ENCODE peak calls at places on chromosomes 2 and 18, in four cellular contexts. S is foreskin fibroblast, G is endothelial cell of umbilical vein, B is mammary epithelial cell. K is an unnamed sample.
A peak's percentile ranks its signal among the peaks of the same experiment; 100 is the strongest.

GRCh38 chr18:75455249-75456183 is 28.0 kb upstream of the SMIM21 start:
- DNase-seq in S (peak; percentile 62), G (peak; percentile 6), B (no peak), K (peak; percentile 23)

GRCh38 chr2:199988176-199988575 is 32.8 kb downstream of the MAIP1 start:
- DNase-seq in S (peak; percentile 45), G (peak; percentile 89), B (no peak), K (peak; percentile 22)

GRCh38 chr2:195658541-195658890 is 1.5 kb downstream of the SLC39A10 start:
- DNase-seq in S (peak; percentile 85), G (peak; percentile 85), B (peak; percentile 76), K (peak; percentile 86)

GRCh38 chr2:65057391-65058052 is 1.3 kb downstream of the CEP68 start:
- DNase-seq in S (peak; percentile 61), G (peak; percentile 89), B (peak; percentile 55), K (peak; percentile 50)

GRCh38 chr2:233553366-233553765 is 13.2 kb downstream of the USP40 start:
- DNase-seq in S (no peak), G (no peak), B (no peak), K (no peak)

GRCh38 chr18:55862693-55863485 is 274.9 kb upstream of the TCF4 start:
- DNase-seq in S (peak; percentile 30), G (no peak), B (no peak), K (no peak)

GRCh38 chr18:59820663-59821062 is 79.1 kb upstream of the PMAIP1 start:
- DNase-seq in S (peak; percentile 93), G (no peak), B (no peak), K (peak; percentile 31)

GRCh38 chr2:99881901-99882591 is 260.3 kb downstream of the AFF3 start:
- DNase-seq in S (peak; percentile 46), G (peak; percentile 71), B (peak; percentile 36), K (peak; percentile 90)

GRCh38 chr2:70981866-70982810 is 3.7 kb downstream of the ANKRD53 start:
- DNase-seq in S (no peak), G (no peak), B (no peak), K (no peak)

GRCh38 chr2:25237764-25238163 is 69.4 kb upstream of the POMC start:
- DNase-seq in S (no peak), G (no peak), B (no peak), K (no peak)

GRCh38 chr2:176134978-176135575 is 5.6 kb downstream of the HOXD8 start:
- DNase-seq in S (no peak), G (peak; percentile 68), B (no peak), K (peak; percentile 20)

GRCh38 chr2:25041307-25041927 is 459 bp upstream of the EFR3B start:
- DNase-seq in S (peak; percentile 60), G (peak; percentile 22), B (peak; percentile 27), K (peak; percentile 39)

GRCh38 chr2:236159778-236160170 is 8.4 kb downstream of the GBX2 start:
- DNase-seq in S (no peak), G (no peak), B (no peak), K (no peak)

GRCh38 chr2:63044360-63045327 is 6.0 kb upstream of the OTX1 start:
- DNase-seq in S (no peak), G (no peak), B (no peak), K (no peak)

GRCh38 chr18:7677001-7677400 is 109.9 kb downstream of the PTPRM start:
- DNase-seq in S (no peak), G (no peak), B (no peak), K (no peak)

GRCh38 chr2:608711-609110 is 68.5 kb downstream of the TMEM18 start:
- DNase-seq in S (no peak), G (no peak), B (no peak), K (no peak)

GRCh38 chr2:142112648-142113278 is 18.1 kb downstream of the LRP1B start:
- DNase-seq in S (peak; percentile 92), G (peak; percentile 55), B (peak; percentile 79), K (peak; percentile 61)

GRCh38 chr2:18987592-18988073 is 370.8 kb downstream of the OSR1 start:
- DNase-seq in S (peak; percentile 98), G (peak; percentile 51), B (peak; percentile 86), K (peak; percentile 93)

GRCh38 chr2:88451647-88452150 is 794 bp downstream of the FOXI3 start:
- DNase-seq in S (peak; percentile 27), G (no peak), B (peak; percentile 26), K (no peak)

GRCh38 chr2:39606585-39606984 is 59.1 kb upstream of the TMEM178A start:
- DNase-seq in S (no peak), G (no peak), B (no peak), K (no peak)

GRCh38 chr2:202317080-202317859 is 51.7 kb downstream of the NOP58 start:
- DNase-seq in S (peak; percentile 86), G (peak; percentile 99), B (peak; percentile 58), K (peak; percentile 96)

DNA sequence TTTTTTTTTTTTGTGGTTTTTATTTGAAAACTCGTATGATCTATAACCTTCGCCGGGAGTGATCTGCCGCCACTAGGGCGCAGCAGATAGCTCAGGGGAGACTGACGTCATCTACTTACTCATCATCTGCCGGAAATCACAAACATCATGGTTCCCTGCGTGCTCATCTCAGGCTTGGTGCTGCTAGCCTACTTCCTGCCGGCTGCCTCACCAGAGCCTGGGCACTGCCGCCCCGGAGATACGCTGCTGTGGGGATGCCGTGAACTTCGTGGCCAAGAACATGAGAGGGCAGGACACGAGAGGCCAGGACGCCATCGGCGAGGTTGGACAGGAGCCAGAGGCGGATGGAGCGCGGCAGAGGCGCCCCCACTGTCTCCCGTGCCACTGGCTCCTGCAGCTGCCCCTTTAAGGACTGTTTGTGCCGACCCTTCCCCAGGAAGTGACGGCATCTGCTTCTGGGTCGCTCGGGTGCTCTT is 68.8 kb downstream of the DOK6 start:
- DNase-seq in S (peak; percentile 6), G (no peak), B (no peak), K (peak; percentile 26)
- TF ChIP-seq CTCF in S (no peak), G (no peak), B (peak; percentile 10), K (no peak)

GRCh38 chr2:216696321-216696720 is 972 bp upstream of the IGFBP5 start:
- DNase-seq in S (no peak), G (peak; percentile 6), B (no peak), K (no peak)

GRCh38 chr2:216695401-216695821 is at the start of gene IGFBP5:
- DNase-seq in S (peak; percentile 91), G (peak; percentile 11), B (no peak), K (peak; percentile 92)

GRCh38 chr2:216694201-216694825 is 1.0 kb downstream of the IGFBP5 start:
- DNase-seq in S (peak; percentile 65), G (peak; percentile 14), B (peak; percentile 26), K (peak; percentile 20)

GRCh38 chr2:216693414-216694100 is 1.8 kb downstream of the IGFBP5 start:
- DNase-seq in S (no peak), G (no peak), B (no peak), K (no peak)

DNA sequence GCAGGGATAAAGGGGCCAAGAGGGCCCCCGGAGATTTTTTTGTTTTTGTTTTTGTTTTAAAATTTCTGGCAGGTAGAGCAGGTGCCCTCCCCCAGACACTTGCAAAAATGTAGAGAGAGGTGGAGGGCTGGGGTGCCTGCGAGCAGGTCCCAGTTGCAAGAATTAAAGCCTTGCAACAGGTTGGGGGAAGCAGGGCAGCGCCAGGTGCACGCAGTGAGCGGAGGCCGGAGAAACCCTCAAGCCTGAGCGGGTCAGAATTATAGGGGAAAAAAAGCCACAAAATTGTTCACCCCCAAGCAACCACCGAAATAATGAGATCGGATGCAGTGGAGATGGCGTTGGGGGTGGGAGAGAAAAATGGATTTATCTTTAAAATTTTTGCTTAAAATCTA is 527 bp downstream of the IGFBP5 start:
- DNase-seq in S (no peak), G (no peak), B (no peak), K (no peak)
- H3K4me3 ChIP-seq in S (peak overlapping the region; percentile 72), G (no peak overlapping the region), B (no peak overlapping the region), K (peak overlapping the region; percentile 46)

GRCh38 chr2:217900010-217900779 is 102.6 kb downstream of the TNS1 start:
- DNase-seq in S (peak; percentile 37), G (no peak), B (no peak), K (no peak)
- TF ChIP-seq CTCF in S (no peak), G (no peak), B (no peak), K (no peak)

GRCh38 chr2:144518744-144519596 is 949 bp downstream of the ZEB2 start:
- DNase-seq in S (peak; percentile 30), G (peak; percentile 56), B (no peak), K (no peak)
- H3K4me3 ChIP-seq in S (peak overlapping the region; percentile 83), G (peak overlapping the region; percentile 90), B (no peak overlapping the region), K (peak overlapping the region; percentile 84)